ENCODE peak calls at places on chromosomes 13 and 19, in six cellular contexts. I is GM04504; F is CD4-positive, alpha-beta memory T cell; Y is B cell; K is EL; S is fibroblast of lung. W is an unnamed sample.

GRCh38 chr19:41386442-41386841 is 10.1 kb downstream of the TMEM91 start:
- DNase-seq in I (no peak), F (no peak), Y (no peak), K (no peak), S (no peak), W (no peak)

GRCh38 chr19:38298841-38299680 is 5.0 kb upstream of the C19orf33 start:
- DNase-seq in I (no peak), F (no peak), Y (no peak), K (no peak), S (peak; percentile 25), W (peak; percentile 59)

GRCh38 chr19:42108527-42109389 is 23.5 kb downstream of the POU2F2 start:
- DNase-seq in I (peak; percentile 71), F (peak; percentile 85), Y (peak; percentile 92), K (peak; percentile 88), S (peak; percentile 79), W (peak; percentile 79)

GRCh38 chr19:45264781-45265317 is 13.8 kb downstream of the MARK4 start:
- DNase-seq in I (no peak), F (no peak), Y (no peak), K (no peak), S (no peak), W (no peak)

GRCh38 chr13:69124996-69125395 is 982.6 kb upstream of the ATXN8OS start:
- DNase-seq in I (no peak), F (no peak), Y (no peak), K (no peak), S (no peak), W (no peak)

GRCh38 chr13:37058801-37059135 is 720 bp downstream of the SUPT20H start:
- DNase-seq in I (peak; percentile 5), F (no peak), Y (no peak), K (no peak), S (peak; percentile 38), W (peak; percentile 42)

GRCh38 chr13:26219726-26220125 is 2.4 kb downstream of the RNF6 start:
- DNase-seq in I (no peak), F (no peak), Y (no peak), K (peak; percentile 63), S (peak; percentile 65), W (peak; percentile 32)

GRCh38 chr13:74586839-74587238 is 452.6 kb upstream of the KLF12 start:
- DNase-seq in I (no peak), F (no peak), Y (no peak), K (peak; percentile 17), S (peak; percentile 53), W (no peak)

GRCh38 chr13:113774177-113775107 is 15.4 kb downstream of the TMEM255B start:
- DNase-seq in I (peak; percentile 10), F (no peak), Y (no peak), K (peak; percentile 32), S (peak; percentile 52), W (peak; percentile 70)

GRCh38 chr13:41241626-41242025 is 21.8 kb downstream of the MTRF1 start:
- DNase-seq in I (no peak), F (no peak), Y (no peak), K (no peak), S (no peak), W (no peak)

GRCh38 chr13:112790735-112791641 is 101.2 kb downstream of the ATP11A start:
- DNase-seq in I (no peak), F (no peak), Y (no peak), K (no peak), S (peak; percentile 43), W (no peak)

GRCh38 chr19:12985049-12985776 is 10.1 kb upstream of the NFIX start:
- DNase-seq in I (peak; percentile 48), F (no peak), Y (peak; percentile 54), K (peak; percentile 20), S (peak; percentile 79), W (peak; percentile 88)

GRCh38 chr13:91185294-91185863 is 162.1 kb upstream of the MIR17HG start:
- DNase-seq in I (no peak), F (no peak), Y (no peak), K (no peak), S (peak; percentile 23), W (peak; percentile 9)

GRCh38 chr13:110564472-110564985 is 3.0 kb upstream of the RAB20 start:
- DNase-seq in I (no peak), F (no peak), Y (no peak), K (no peak), S (no peak), W (no peak)

GRCh38 chr19:3178973-3179738 is 587 bp downstream of the S1PR4 start:
- DNase-seq in I (no peak), F (no peak), Y (peak; percentile 55), K (no peak), S (no peak), W (no peak)

GRCh38 chr13:101026736-101027398 is 352.3 kb upstream of the TMTC4 start:
- DNase-seq in I (no peak), F (no peak), Y (no peak), K (no peak), S (no peak), W (no peak)

GRCh38 chr19:19034204-19034624 is 811 bp downstream of the ARMC6 start:
- DNase-seq in I (no peak), F (peak; percentile 64), Y (peak; percentile 65), K (peak; percentile 76), S (peak; percentile 60), W (peak; percentile 63)

GRCh38 chr19:16197188-16197621 is 506 bp upstream of the AP1M1 start:
- DNase-seq in I (peak; percentile 90), F (no peak), Y (no peak), K (peak; percentile 89), S (peak; percentile 90), W (peak; percentile 95)

GRCh38 chr13:59354665-59355064 is 809.1 kb downstream of the DIAPH3 start:
- DNase-seq in I (no peak), F (no peak), Y (no peak), K (no peak), S (no peak), W (no peak)

GRCh38 chr13:113982296-113982661 is 8.4 kb upstream of the C13orf46 start:
- DNase-seq in I (no peak), F (no peak), Y (no peak), K (no peak), S (no peak), W (no peak)

GRCh38 chr19:56217039-56217949 is 15.2 kb downstream of the ZSCAN5C start:
- DNase-seq in I (no peak), F (no peak), Y (peak; percentile 3), K (peak; percentile 35), S (peak; percentile 39), W (peak; percentile 4)

GRCh38 chr13:106709509-106709908 is 141.6 kb upstream of the ARGLU1 start:
- DNase-seq in I (no peak), F (no peak), Y (no peak), K (no peak), S (peak; percentile 1), W (peak; percentile 88)

GRCh38 chr13:21872795-21873194 is 201.9 kb downstream of the FGF9 start:
- DNase-seq in I (no peak), F (no peak), Y (no peak), K (no peak), S (no peak), W (no peak)

GRCh38 chr13:62320129-62320724 is 904.6 kb upstream of the PCDH20 start:
- DNase-seq in I (peak; percentile 3), F (no peak), Y (no peak), K (peak; percentile 7), S (peak; percentile 41), W (peak; percentile 1)

GRCh38 chr13:111184685-111185401 is 69.7 kb downstream of the ARHGEF7 start:
- DNase-seq in I (no peak), F (peak; percentile 50), Y (peak; percentile 91), K (no peak), S (no peak), W (peak; percentile 37)

GRCh38 chr13:82364525-82364924 is 1517.7 kb downstream of the SLITRK1 start:
- DNase-seq in I (no peak), F (no peak), Y (no peak), K (no peak), S (no peak), W (no peak)

GRCh38 chr19:18775586-18776287 is 15.4 kb downstream of the COMP start:
- DNase-seq in I (peak; percentile 50), F (no peak), Y (no peak), K (peak; percentile 88), S (peak; percentile 59), W (peak; percentile 64)

GRCh38 chr19:39946532-39946931 is 12.1 kb upstream of the FCGBP start:
- DNase-seq in I (no peak), F (no peak), Y (no peak), K (peak; percentile 17), S (no peak), W (no peak)

GRCh38 chr19:45768644-45769053 is 403 bp downstream of the SIX5 start:
- DNase-seq in I (no peak), F (peak; percentile 36), Y (no peak), K (peak; percentile 55), S (peak; percentile 39), W (peak; percentile 45)

GRCh38 chr19:43555185-43555770 is 20.0 kb downstream of the XRCC1 start:
- DNase-seq in I (peak; percentile 51), F (peak; percentile 84), Y (peak; percentile 82), K (peak; percentile 63), S (peak; percentile 48), W (peak; percentile 66)

GRCh38 chr19:14318873-14319272 is 62.4 kb upstream of the ADGRE5 start:
- DNase-seq in I (no peak), F (no peak), Y (no peak), K (no peak), S (no peak), W (no peak)

GRCh38 chr19:20233105-20233504 is 66.1 kb downstream of the ZNF486 start:
- DNase-seq in I (no peak), F (no peak), Y (no peak), K (no peak), S (no peak), W (no peak)

GRCh38 chr19:4302238-4302630 is at the start of gene TMIGD2:
- DNase-seq in I (no peak), F (no peak), Y (no peak), K (no peak), S (no peak), W (no peak)

GRCh38 chr19:1206063-1206732 is 620 bp downstream of the STK11 start:
- DNase-seq in I (no peak), F (no peak), Y (peak; percentile 45), K (no peak), S (no peak), W (no peak)

GRCh38 chr13:21006141-21007005 is 55.0 kb downstream of the LATS2 start:
- DNase-seq in I (no peak), F (no peak), Y (no peak), K (no peak), S (no peak), W (no peak)

GRCh38 chr13:73981595-73981994 is 152.6 kb downstream of the KLF12 start:
- DNase-seq in I (no peak), F (no peak), Y (no peak), K (no peak), S (peak; percentile 32), W (no peak)

GRCh38 chr13:96984061-96984508 is 10.2 kb downstream of the OXGR1 start:
- DNase-seq in I (no peak), F (no peak), Y (peak; percentile 19), K (no peak), S (no peak), W (no peak)

GRCh38 chr13:31207630-31208549 is 8.1 kb downstream of the B3GLCT start:
- DNase-seq in I (peak; percentile 23), F (no peak), Y (no peak), K (peak; percentile 38), S (peak; percentile 76), W (no peak)

GRCh38 chr13:35812730-35813129 is 318.5 kb downstream of the DCLK1 start:
- DNase-seq in I (no peak), F (no peak), Y (no peak), K (no peak), S (no peak), W (no peak)

W was measured in LHCN-M2.